ENCODE peak calls at places on chromosomes 2 and 18, in nine cellular contexts. G is activated T-cell treated with anti-CD3 and anti-CD28 coated beads, Interleukin-2, amount 50 U/mL, for 72 hours; E is naive B cell; H is NCI-H2081; U is psoas muscle; M is amniotic epithelial cell; B is epithelial cell of esophagus; J is iPS-NIHi11; I is H54. T is an unnamed sample.

GRCh38 chr2:218369374-218369773 is 12.7 kb upstream of the SLC11A1 start:
- DNase-seq in G (no peak), I (no peak), J (no peak), M (no peak), B (no peak), H (peak), U (no peak), E (no peak), T (no peak)

GRCh38 chr2:56211048-56211447 is 27.3 kb downstream of the CCDC85A start:
- DNase-seq in I (no peak), M (no peak), H (no peak), J (no peak), U (no peak), G (no peak), B (no peak), E (no peak), T (no peak)

GRCh38 chr2:165573534-165574461 is 104.3 kb downstream of the CSRNP3 start:
- DNase-seq in M (peak), J (peak), B (peak), G (no peak), H (peak), I (peak), U (no peak), E (no peak), T (peak)

GRCh38 chr2:54685263-54685775 is 38.1 kb upstream of the EML6 start:
- DNase-seq in H (no peak), M (no peak), G (no peak), B (no peak), U (no peak), J (no peak), E (no peak), I (no peak), T (no peak)

GRCh38 chr2:120941571-120941970 is 205.9 kb downstream of the GLI2 start:
- DNase-seq in B (no peak), G (no peak), M (no peak), I (no peak), H (no peak), U (no peak), E (no peak), J (no peak), T (no peak)

GRCh38 chr2:228527481-228527880 is 346.0 kb upstream of the SPHKAP start:
- DNase-seq in H (no peak), G (no peak), J (no peak), U (no peak), B (peak), I (no peak), E (no peak), M (peak), T (no peak)

GRCh38 chr2:71156531-71156930 is 26.1 kb downstream of the MPHOSPH10 start:
- DNase-seq in M (no peak), I (no peak), B (peak), E (no peak), J (no peak), G (no peak), H (peak), U (no peak), T (no peak)

GRCh38 chr2:68368657-68369339 is 3.7 kb downstream of the PLEK start:
- DNase-seq in M (peak), E (no peak), B (peak), I (peak), G (no peak), U (no peak), J (no peak), H (no peak), T (no peak)

GRCh38 chr2:130765464-130765863 is 10.1 kb downstream of the AMER3 start:
- DNase-seq in J (no peak), M (no peak), G (no peak), U (no peak), I (no peak), E (no peak), B (no peak), H (no peak), T (no peak)

GRCh38 chr2:233059797-233060499 is at the start of gene INPP5D:
- DNase-seq in B (no peak), M (no peak), H (no peak), G (peak), I (no peak), U (peak), E (peak), J (no peak), T (peak)

GRCh38 chr2:71974846-71975245 is 172.8 kb downstream of the CYP26B1 start:
- DNase-seq in G (no peak), E (no peak), M (no peak), I (no peak), J (no peak), H (no peak), U (no peak), B (peak), T (no peak)

GRCh38 chr2:70145851-70146739 is 44.7 kb downstream of the C2orf42 start:
- DNase-seq in J (no peak), U (no peak), H (no peak), I (no peak), M (no peak), G (peak), E (no peak), B (peak), T (no peak)

GRCh38 chr2:160305081-160305750 is 105.1 kb upstream of the ITGB6 start:
- DNase-seq in M (peak), B (peak), E (no peak), I (no peak), G (no peak), U (no peak), H (no peak), J (no peak), T (no peak)

GRCh38 chr2:19538411-19538963 is 180.1 kb upstream of the OSR1 start:
- DNase-seq in H (no peak), U (no peak), J (no peak), E (no peak), B (peak), G (no peak), M (peak), I (peak), T (no peak)

GRCh38 chr2:43268066-43268971 is 41.9 kb upstream of the ZFP36L2 start:
- DNase-seq in J (no peak), I (no peak), M (no peak), G (no peak), E (no peak), H (no peak), U (peak), B (peak), T (no peak)

GRCh38 chr2:45578056-45578843 is 32.8 kb downstream of the SRBD1 start:
- DNase-seq in E (peak), I (no peak), U (no peak), J (peak), H (peak), M (peak), G (no peak), B (peak), T (no peak)

GRCh38 chr2:134233733-134234135 is 20.1 kb upstream of the MGAT5 start:
- DNase-seq in B (no peak), H (no peak), I (no peak), U (no peak), G (no peak), M (no peak), J (no peak), E (peak), T (no peak)

GRCh38 chr2:110126926-110127325 is 11.3 kb upstream of the MALL start:
- DNase-seq in G (no peak), B (no peak), J (no peak), H (no peak), U (no peak), E (no peak), I (no peak), M (no peak), T (no peak)

GRCh38 chr2:72713857-72714256 is 112.0 kb downstream of the EXOC6B start:
- DNase-seq in H (no peak), M (no peak), I (no peak), E (no peak), J (no peak), B (no peak), G (no peak), U (no peak), T (no peak)

GRCh38 chr2:226137201-226137811 is 662.3 kb downstream of the IRS1 start:
- DNase-seq in U (no peak), I (no peak), M (no peak), E (peak), B (peak), J (no peak), H (no peak), G (no peak), T (no peak)

GRCh38 chr2:234368861-234369261 is 128.0 kb downstream of the ARL4C start:
- DNase-seq in U (peak), B (peak), M (peak), J (peak), G (peak), H (peak), E (no peak), I (peak), T (no peak)

GRCh38 chr2:8453904-8454302 is 228.0 kb upstream of the ID2 start:
- DNase-seq in M (no peak), H (no peak), G (no peak), I (no peak), B (no peak), J (no peak), E (no peak), U (no peak), T (no peak)

GRCh38 chr2:79432731-79433146 is 80.1 kb upstream of the CTNNA2 start:
- DNase-seq in G (no peak), I (no peak), U (no peak), M (no peak), B (no peak), J (peak), H (peak), E (no peak), T (no peak)

GRCh38 chr18:59502899-59503245 is 143.8 kb upstream of the LMAN1 start:
- DNase-seq in G (no peak), I (no peak), J (no peak), H (no peak), E (no peak), B (no peak), M (no peak), U (no peak), T (no peak)

GRCh38 chr2:237687666-237688065 is 60.3 kb downstream of the LRRFIP1 start:
- DNase-seq in G (peak), I (peak), J (no peak), U (peak), B (peak), E (peak), M (peak), H (no peak), T (peak)

GRCh38 chr2:10283106-10284062 is 19.3 kb upstream of the HPCAL1 start:
- DNase-seq in U (peak), E (no peak), B (peak), H (no peak), J (no peak), G (peak), M (peak), I (peak), T (no peak)